ENCODE peak calls at places on chromosomes 7 and 10, in seven cellular contexts. L is GM23248; S is lung; K is fibroblast of lung; W is CD4-positive, alpha-beta memory T cell; I is endothelial cell of umbilical vein; O is trophoblast cell. Y is an unnamed sample.

GRCh38 chr7:18693401-18693800 is 197.9 kb downstream of the HDAC9 start:
- DNase-seq in L (peak; percentile 92), S (no peak), K (peak; percentile 92), W (no peak), I (peak; percentile 64), O (peak; percentile 6), Y (no peak)

GRCh38 chr10:131648386-131649020 is 252.3 kb upstream of the PPP2R2D start:
- DNase-seq in L (no peak), S (no peak), K (no peak), W (no peak), I (no peak), O (no peak), Y (no peak)

GRCh38 chr7:45584261-45585210 is 10.4 kb downstream of the ADCY1 start:
- DNase-seq in L (no peak), S (no peak), K (no peak), W (no peak), I (no peak), O (no peak), Y (no peak)

GRCh38 chr7:131105294-131105802 is 222.3 kb upstream of the MKLN1 start:
- DNase-seq in L (peak; percentile 63), S (no peak), K (no peak), W (no peak), I (peak; percentile 26), O (peak; percentile 67), Y (no peak)

GRCh38 chr10:56449770-56450169 is 88.7 kb upstream of the ZWINT start:
- DNase-seq in L (no peak), S (no peak), K (no peak), W (no peak), I (no peak), O (no peak), Y (no peak)

GRCh38 chr7:103540986-103541385 is 95.0 kb upstream of the SLC26A5 start:
- DNase-seq in L (peak; percentile 3), S (no peak), K (no peak), W (no peak), I (peak; percentile 40), O (no peak), Y (no peak)

GRCh38 chr10:132257271-132257670 is 50.5 kb downstream of the STK32C start:
- DNase-seq in L (peak; percentile 89), S (no peak), K (peak; percentile 13), W (no peak), I (no peak), O (no peak), Y (no peak)

GRCh38 chr10:122291739-122292138 is 20.6 kb downstream of the BTBD16 start:
- DNase-seq in L (no peak), S (no peak), K (no peak), W (no peak), I (no peak), O (no peak), Y (no peak)

GRCh38 chr7:25854608-25855497 is 297.1 kb upstream of the NFE2L3 start:
- DNase-seq in L (peak; percentile 99), S (no peak), K (peak; percentile 100), W (peak; percentile 26), I (peak; percentile 99), O (peak; percentile 97), Y (no peak)

GRCh38 chr7:95690367-95690947 is 81.9 kb upstream of the DYNC1I1 start:
- DNase-seq in L (peak; percentile 60), S (no peak), K (peak; percentile 66), W (no peak), I (peak; percentile 59), O (peak; percentile 48), Y (no peak)

GRCh38 chr7:739455-739963 is 12.4 kb upstream of the PRKAR1B start:
- DNase-seq in L (no peak), S (no peak), K (no peak), W (no peak), I (no peak), O (no peak), Y (no peak)

GRCh38 chr10:102065561-102066420 is 642 bp downstream of the HPS6 start:
- DNase-seq in L (peak; percentile 63), S (no peak), K (no peak), W (peak; percentile 17), I (no peak), O (no peak), Y (no peak)

GRCh38 chr7:45192546-45193177 is 35.1 kb downstream of the RAMP3 start:
- DNase-seq in L (no peak), S (no peak), K (no peak), W (no peak), I (peak; percentile 35), O (no peak), Y (no peak)

GRCh38 chr7:124413029-124413428 is 352.6 kb downstream of the GPR37 start:
- DNase-seq in L (no peak), S (no peak), K (no peak), W (no peak), I (no peak), O (no peak), Y (no peak)

GRCh38 chr7:27220440-27220955 is 20.6 kb upstream of the HOXA13 start:
- DNase-seq in L (no peak), S (no peak), K (no peak), W (no peak), I (no peak), O (no peak), Y (no peak)

GRCh38 chr7:14761506-14762296 is 140.8 kb downstream of the DGKB start:
- DNase-seq in L (peak; percentile 91), S (no peak), K (peak; percentile 86), W (no peak), I (peak; percentile 47), O (no peak), Y (no peak)

GRCh38 chr7:106523482-106523881 is 137.5 kb downstream of the CCDC71L start:
- DNase-seq in L (no peak), S (no peak), K (no peak), W (no peak), I (peak; percentile 93), O (no peak), Y (no peak)

GRCh38 chr7:101933685-101934084 is 116.3 kb downstream of the CUX1 start:
- DNase-seq in L (no peak), S (no peak), K (no peak), W (no peak), I (no peak), O (no peak), Y (no peak)

GRCh38 chr10:84375011-84375410 is 46.6 kb downstream of the CCSER2 start:
- DNase-seq in L (peak; percentile 65), S (no peak), K (peak; percentile 75), W (peak; percentile 57), I (peak; percentile 81), O (peak; percentile 87), Y (no peak)

GRCh38 chr7:145350334-145350733 is 514.5 kb upstream of the TPK1 start:
- DNase-seq in L (no peak), S (no peak), K (no peak), W (no peak), I (no peak), O (no peak), Y (no peak)

DNA sequence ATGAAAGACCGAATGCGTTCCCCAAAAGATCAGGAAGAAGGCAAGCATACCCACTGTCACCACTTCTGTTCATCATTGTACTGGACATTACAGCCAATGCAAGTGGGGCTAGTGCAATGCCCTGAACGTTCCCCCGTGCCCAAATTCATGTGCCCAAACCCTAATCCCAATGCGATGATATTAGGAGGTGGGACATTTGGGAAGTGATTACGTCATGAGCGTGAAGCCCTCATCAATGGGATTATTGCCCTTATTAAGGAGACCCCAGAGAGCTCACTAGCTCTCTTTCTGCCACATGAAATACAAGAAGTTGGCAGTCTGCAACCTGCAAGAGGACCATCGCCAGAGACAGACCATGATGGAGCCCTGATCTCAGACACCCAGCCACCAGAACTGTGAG is 511.4 kb upstream of the TPK1 start:
- DNase-seq in L (no peak), S (no peak), K (no peak), W (no peak), I (no peak), O (no peak), Y (no peak)
- H3K9me3 ChIP-seq in L (peaks cover 5% of the 10 kb centered on the region), S (peaks cover 2% of the 10 kb centered on the region), K (no peaks in the 10 kb centered on the region), W (no peaks in the 10 kb centered on the region), I (peaks cover 2% of the 10 kb centered on the region), O (no peaks in the 10 kb centered on the region), Y (no peaks in the 10 kb centered on the region)

GRCh38 chr7:19744075-19744474 is 29.3 kb downstream of the TMEM196 start:
- DNase-seq in L (no peak), S (no peak), K (no peak), W (no peak), I (no peak), O (no peak), Y (no peak)
- H3K27ac ChIP-seq in L (no peak overlapping the region), S (no peak overlapping the region), K (no peak overlapping the region), W (no peak overlapping the region), I (no peak overlapping the region), O (no peak overlapping the region), Y (no peak overlapping the region)

DNA sequence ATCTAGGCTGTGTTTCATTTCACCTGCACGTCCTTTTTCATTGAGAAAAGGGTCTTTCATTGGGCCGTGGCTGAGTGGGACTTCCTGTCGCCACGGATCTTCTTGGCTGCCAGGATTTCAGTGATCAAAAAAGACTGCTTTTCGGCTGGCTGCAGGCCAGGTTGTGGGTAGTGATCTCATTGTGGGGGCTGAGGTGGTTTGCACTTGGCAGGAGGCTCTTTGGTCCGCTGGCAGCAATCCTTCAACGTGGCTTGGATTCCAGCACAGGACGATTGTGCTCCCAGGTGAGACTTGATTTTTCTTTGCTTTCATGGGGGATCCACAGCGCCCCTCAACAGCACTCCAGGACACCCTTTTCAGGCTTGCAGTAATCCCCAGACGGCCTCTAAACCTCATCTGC is 29.0 kb upstream of the ZNF273 start:
- DNase-seq in L (no peak), S (peak; percentile 25), K (no peak), W (no peak), I (no peak), O (no peak), Y (no peak)
- H3K9me3 ChIP-seq in L (no peaks in the 10 kb centered on the region), S (peaks cover 22% of the 10 kb centered on the region), K (no peaks in the 10 kb centered on the region), W (no peaks in the 10 kb centered on the region), I (no peaks in the 10 kb centered on the region), O (peaks cover 52% of the 10 kb centered on the region), Y (no peaks in the 10 kb centered on the region)

GRCh38 chr7:130010689-130011412 is 40.3 kb downstream of the ZC3HC1 start:
- DNase-seq in L (peak; percentile 72), S (peak; percentile 83), K (peak; percentile 92), W (peak; percentile 82), I (peak; percentile 97), O (peak; percentile 96), Y (peak; percentile 80)
- H3K27ac ChIP-seq in L (peak overlapping the region; percentile 93), S (no peak overlapping the region), K (peak overlapping the region; percentile 80), W (no peak overlapping the region), I (peak overlapping the region; percentile 86), O (no peak overlapping the region), Y (no peak overlapping the region)

Y was measured in effector memory CD4-positive, alpha-beta T cell.